ENCODE peak calls at places on chromosome 20, in eight cellular contexts. One of them, this sample, is unnamed.

GRCh38 chr20:11301699-11302098 is 616.0 kb upstream of the BTBD3 start:
- ATAC-seq in psoas muscle: no peak
- ATAC-seq in Right ventricle myocardium inferior: no peak
- ATAC-seq in activated T-cell treated with anti-CD3 and anti-CD28 coated beads, Interleukin-2, amount 50 U/mL, for 72 hours: no peak
- ATAC-seq in pancreas: no peak
- ATAC-seq in naive thymus-derived CD4-positive, alpha-beta T cell: no peak
- ATAC-seq in activated CD8-positive, alpha-beta T cell treated with anti-CD3 and anti-CD28 coated beads for 36 hours: no peak
- ATAC-seq in omental fat pad: no peak
- ATAC-seq in this sample: no peak

GRCh38 chr20:61986762-61987321 is 78.8 kb downstream of the TAF4 start:
- ATAC-seq in naive thymus-derived CD4-positive, alpha-beta T cell: no peak
- ATAC-seq in activated CD8-positive, alpha-beta T cell treated with anti-CD3 and anti-CD28 coated beads for 36 hours: no peak
- ATAC-seq in psoas muscle: no peak
- ATAC-seq in pancreas: peak
- ATAC-seq in activated T-cell treated with anti-CD3 and anti-CD28 coated beads, Interleukin-2, amount 50 U/mL, for 72 hours: no peak
- ATAC-seq in Right ventricle myocardium inferior: peak
- ATAC-seq in omental fat pad: no peak
- ATAC-seq in this sample: no peak

GRCh38 chr20:47133809-47134456 is 222.6 kb downstream of the ZMYND8 start:
- ATAC-seq in psoas muscle: no peak
- ATAC-seq in omental fat pad: no peak
- ATAC-seq in pancreas: peak
- ATAC-seq in Right ventricle myocardium inferior: no peak
- ATAC-seq in activated CD8-positive, alpha-beta T cell treated with anti-CD3 and anti-CD28 coated beads for 36 hours: no peak
- ATAC-seq in naive thymus-derived CD4-positive, alpha-beta T cell: no peak
- ATAC-seq in activated T-cell treated with anti-CD3 and anti-CD28 coated beads, Interleukin-2, amount 50 U/mL, for 72 hours: no peak
- ATAC-seq in this sample: no peak

GRCh38 chr20:47704746-47705496 is 80.4 kb downstream of the SULF2 start:
- ATAC-seq in omental fat pad: peak
- ATAC-seq in psoas muscle: peak
- ATAC-seq in naive thymus-derived CD4-positive, alpha-beta T cell: no peak
- ATAC-seq in Right ventricle myocardium inferior: peak
- ATAC-seq in pancreas: peak
- ATAC-seq in activated T-cell treated with anti-CD3 and anti-CD28 coated beads, Interleukin-2, amount 50 U/mL, for 72 hours: no peak
- ATAC-seq in activated CD8-positive, alpha-beta T cell treated with anti-CD3 and anti-CD28 coated beads for 36 hours: no peak
- ATAC-seq in this sample: peak

GRCh38 chr20:2845607-2846006 is 5.1 kb downstream of the VPS16 start:
- ATAC-seq in naive thymus-derived CD4-positive, alpha-beta T cell: no peak
- ATAC-seq in omental fat pad: no peak
- ATAC-seq in Right ventricle myocardium inferior: no peak
- ATAC-seq in activated T-cell treated with anti-CD3 and anti-CD28 coated beads, Interleukin-2, amount 50 U/mL, for 72 hours: peak
- ATAC-seq in pancreas: no peak
- ATAC-seq in psoas muscle: no peak
- ATAC-seq in activated CD8-positive, alpha-beta T cell treated with anti-CD3 and anti-CD28 coated beads for 36 hours: no peak
- ATAC-seq in this sample: no peak

GRCh38 chr20:1809611-1810510 is 85.3 kb upstream of the SIRPA start:
- ATAC-seq in activated T-cell treated with anti-CD3 and anti-CD28 coated beads, Interleukin-2, amount 50 U/mL, for 72 hours: no peak
- ATAC-seq in activated CD8-positive, alpha-beta T cell treated with anti-CD3 and anti-CD28 coated beads for 36 hours: no peak
- ATAC-seq in Right ventricle myocardium inferior: no peak
- ATAC-seq in pancreas: peak
- ATAC-seq in omental fat pad: no peak
- ATAC-seq in psoas muscle: no peak
- ATAC-seq in naive thymus-derived CD4-positive, alpha-beta T cell: no peak
- ATAC-seq in this sample: no peak

GRCh38 chr20:54162378-54162777 is 11.4 kb downstream of the CYP24A1 start:
- ATAC-seq in psoas muscle: no peak
- ATAC-seq in activated CD8-positive, alpha-beta T cell treated with anti-CD3 and anti-CD28 coated beads for 36 hours: no peak
- ATAC-seq in omental fat pad: no peak
- ATAC-seq in naive thymus-derived CD4-positive, alpha-beta T cell: no peak
- ATAC-seq in pancreas: no peak
- ATAC-seq in activated T-cell treated with anti-CD3 and anti-CD28 coated beads, Interleukin-2, amount 50 U/mL, for 72 hours: no peak
- ATAC-seq in Right ventricle myocardium inferior: no peak
- ATAC-seq in this sample: no peak

GRCh38 chr20:63458170-63459069 is 14.0 kb downstream of the KCNQ2 start:
- ATAC-seq in pancreas: no peak
- ATAC-seq in psoas muscle: no peak
- ATAC-seq in activated CD8-positive, alpha-beta T cell treated with anti-CD3 and anti-CD28 coated beads for 36 hours: no peak
- ATAC-seq in Right ventricle myocardium inferior: no peak
- ATAC-seq in omental fat pad: no peak
- ATAC-seq in activated T-cell treated with anti-CD3 and anti-CD28 coated beads, Interleukin-2, amount 50 U/mL, for 72 hours: no peak
- ATAC-seq in naive thymus-derived CD4-positive, alpha-beta T cell: no peak
- ATAC-seq in this sample: no peak

GRCh38 chr20:34472246-34472925 is 43.8 kb upstream of the DYNLRB1 start:
- ATAC-seq in activated CD8-positive, alpha-beta T cell treated with anti-CD3 and anti-CD28 coated beads for 36 hours: no peak
- ATAC-seq in omental fat pad: peak
- ATAC-seq in activated T-cell treated with anti-CD3 and anti-CD28 coated beads, Interleukin-2, amount 50 U/mL, for 72 hours: no peak
- ATAC-seq in naive thymus-derived CD4-positive, alpha-beta T cell: no peak
- ATAC-seq in pancreas: peak
- ATAC-seq in Right ventricle myocardium inferior: no peak
- ATAC-seq in psoas muscle: peak
- ATAC-seq in this sample: peak

GRCh38 chr20:45827712-45828111 is 600 bp upstream of the TNNC2 start:
- ATAC-seq in omental fat pad: no peak
- ATAC-seq in naive thymus-derived CD4-positive, alpha-beta T cell: no peak
- ATAC-seq in pancreas: no peak
- ATAC-seq in Right ventricle myocardium inferior: no peak
- ATAC-seq in psoas muscle: no peak
- ATAC-seq in activated T-cell treated with anti-CD3 and anti-CD28 coated beads, Interleukin-2, amount 50 U/mL, for 72 hours: no peak
- ATAC-seq in activated CD8-positive, alpha-beta T cell treated with anti-CD3 and anti-CD28 coated beads for 36 hours: no peak
- ATAC-seq in this sample: no peak

GRCh38 chr20:35264755-35265154 is 13.2 kb downstream of the MMP24OS start:
- ATAC-seq in activated CD8-positive, alpha-beta T cell treated with anti-CD3 and anti-CD28 coated beads for 36 hours: no peak
- ATAC-seq in naive thymus-derived CD4-positive, alpha-beta T cell: no peak
- ATAC-seq in activated T-cell treated with anti-CD3 and anti-CD28 coated beads, Interleukin-2, amount 50 U/mL, for 72 hours: no peak
- ATAC-seq in psoas muscle: no peak
- ATAC-seq in Right ventricle myocardium inferior: no peak
- ATAC-seq in omental fat pad: peak
- ATAC-seq in pancreas: no peak
- ATAC-seq in this sample: no peak

GRCh38 chr20:58712823-58713731 is 20.5 kb downstream of the NPEPL1 start:
- ATAC-seq in activated CD8-positive, alpha-beta T cell treated with anti-CD3 and anti-CD28 coated beads for 36 hours: no peak
- ATAC-seq in psoas muscle: no peak
- ATAC-seq in naive thymus-derived CD4-positive, alpha-beta T cell: no peak
- ATAC-seq in Right ventricle myocardium inferior: no peak
- ATAC-seq in omental fat pad: no peak
- ATAC-seq in pancreas: no peak
- ATAC-seq in activated T-cell treated with anti-CD3 and anti-CD28 coated beads, Interleukin-2, amount 50 U/mL, for 72 hours: no peak
- ATAC-seq in this sample: no peak

GRCh38 chr20:8363970-8364733 is 232.1 kb downstream of the PLCB1 start:
- ATAC-seq in omental fat pad: no peak
- ATAC-seq in Right ventricle myocardium inferior: no peak
- ATAC-seq in activated T-cell treated with anti-CD3 and anti-CD28 coated beads, Interleukin-2, amount 50 U/mL, for 72 hours: no peak
- ATAC-seq in activated CD8-positive, alpha-beta T cell treated with anti-CD3 and anti-CD28 coated beads for 36 hours: no peak
- ATAC-seq in psoas muscle: no peak
- ATAC-seq in naive thymus-derived CD4-positive, alpha-beta T cell: no peak
- ATAC-seq in pancreas: no peak
- ATAC-seq in this sample: no peak

GRCh38 chr20:1894471-1894950 is 696 bp upstream of the SIRPA start:
- ATAC-seq in activated T-cell treated with anti-CD3 and anti-CD28 coated beads, Interleukin-2, amount 50 U/mL, for 72 hours: peak
- ATAC-seq in Right ventricle myocardium inferior: no peak
- ATAC-seq in pancreas: peak
- ATAC-seq in naive thymus-derived CD4-positive, alpha-beta T cell: peak
- ATAC-seq in psoas muscle: no peak
- ATAC-seq in omental fat pad: peak
- ATAC-seq in activated CD8-positive, alpha-beta T cell treated with anti-CD3 and anti-CD28 coated beads for 36 hours: peak
- ATAC-seq in this sample: peak

GRCh38 chr20:32113861-32114260 is 4.3 kb downstream of the TM9SF4 start:
- ATAC-seq in activated CD8-positive, alpha-beta T cell treated with anti-CD3 and anti-CD28 coated beads for 36 hours: no peak
- ATAC-seq in omental fat pad: no peak
- ATAC-seq in naive thymus-derived CD4-positive, alpha-beta T cell: no peak
- ATAC-seq in pancreas: no peak
- ATAC-seq in activated T-cell treated with anti-CD3 and anti-CD28 coated beads, Interleukin-2, amount 50 U/mL, for 72 hours: no peak
- ATAC-seq in Right ventricle myocardium inferior: no peak
- ATAC-seq in psoas muscle: no peak
- ATAC-seq in this sample: no peak

GRCh38 chr20:33866398-33867079 is 55.4 kb downstream of the CHMP4B start:
- ATAC-seq in activated T-cell treated with anti-CD3 and anti-CD28 coated beads, Interleukin-2, amount 50 U/mL, for 72 hours: no peak
- ATAC-seq in activated CD8-positive, alpha-beta T cell treated with anti-CD3 and anti-CD28 coated beads for 36 hours: no peak
- ATAC-seq in pancreas: no peak
- ATAC-seq in naive thymus-derived CD4-positive, alpha-beta T cell: no peak
- ATAC-seq in omental fat pad: no peak
- ATAC-seq in Right ventricle myocardium inferior: no peak
- ATAC-seq in psoas muscle: no peak
- ATAC-seq in this sample: no peak

GRCh38 chr20:15708984-15709598 is 864.2 kb downstream of the KIF16B start:
- ATAC-seq in activated CD8-positive, alpha-beta T cell treated with anti-CD3 and anti-CD28 coated beads for 36 hours: no peak
- ATAC-seq in pancreas: peak
- ATAC-seq in psoas muscle: no peak
- ATAC-seq in omental fat pad: no peak
- ATAC-seq in naive thymus-derived CD4-positive, alpha-beta T cell: no peak
- ATAC-seq in activated T-cell treated with anti-CD3 and anti-CD28 coated beads, Interleukin-2, amount 50 U/mL, for 72 hours: no peak
- ATAC-seq in Right ventricle myocardium inferior: no peak
- ATAC-seq in this sample: no peak

GRCh38 chr20:57856658-57857057 is 146.8 kb upstream of the PMEPA1 start:
- ATAC-seq in activated T-cell treated with anti-CD3 and anti-CD28 coated beads, Interleukin-2, amount 50 U/mL, for 72 hours: peak
- ATAC-seq in activated CD8-positive, alpha-beta T cell treated with anti-CD3 and anti-CD28 coated beads for 36 hours: peak
- ATAC-seq in pancreas: no peak
- ATAC-seq in omental fat pad: no peak
- ATAC-seq in naive thymus-derived CD4-positive, alpha-beta T cell: peak
- ATAC-seq in Right ventricle myocardium inferior: no peak
- ATAC-seq in psoas muscle: no peak
- ATAC-seq in this sample: no peak

GRCh38 chr20:50731055-50731929 is at the start of gene PARD6B:
- ATAC-seq in psoas muscle: peak
- ATAC-seq in naive thymus-derived CD4-positive, alpha-beta T cell: peak
- ATAC-seq in activated T-cell treated with anti-CD3 and anti-CD28 coated beads, Interleukin-2, amount 50 U/mL, for 72 hours: peak
- ATAC-seq in pancreas: peak
- ATAC-seq in omental fat pad: peak
- ATAC-seq in activated CD8-positive, alpha-beta T cell treated with anti-CD3 and anti-CD28 coated beads for 36 hours: peak
- ATAC-seq in Right ventricle myocardium inferior: peak
- ATAC-seq in this sample: peak

GRCh38 chr20:61589055-61589385 is 337.0 kb downstream of the CDH4 start:
- ATAC-seq in omental fat pad: peak
- ATAC-seq in psoas muscle: no peak
- ATAC-seq in activated CD8-positive, alpha-beta T cell treated with anti-CD3 and anti-CD28 coated beads for 36 hours: no peak
- ATAC-seq in Right ventricle myocardium inferior: no peak
- ATAC-seq in activated T-cell treated with anti-CD3 and anti-CD28 coated beads, Interleukin-2, amount 50 U/mL, for 72 hours: no peak
- ATAC-seq in naive thymus-derived CD4-positive, alpha-beta T cell: no peak
- ATAC-seq in pancreas: no peak
- ATAC-seq in this sample: no peak

GRCh38 chr20:444117-444516 is 18.2 kb downstream of the TBC1D20 start:
- ATAC-seq in psoas muscle: peak
- ATAC-seq in omental fat pad: no peak
- ATAC-seq in pancreas: no peak
- ATAC-seq in activated T-cell treated with anti-CD3 and anti-CD28 coated beads, Interleukin-2, amount 50 U/mL, for 72 hours: no peak
- ATAC-seq in naive thymus-derived CD4-positive, alpha-beta T cell: no peak
- ATAC-seq in Right ventricle myocardium inferior: no peak
- ATAC-seq in activated CD8-positive, alpha-beta T cell treated with anti-CD3 and anti-CD28 coated beads for 36 hours: no peak
- ATAC-seq in this sample: no peak

GRCh38 chr20:1392443-1392692 is 486 bp downstream of the FKBP1A start:
- ATAC-seq in naive thymus-derived CD4-positive, alpha-beta T cell: peak
- ATAC-seq in pancreas: peak
- ATAC-seq in psoas muscle: no peak
- ATAC-seq in activated T-cell treated with anti-CD3 and anti-CD28 coated beads, Interleukin-2, amount 50 U/mL, for 72 hours: peak
- ATAC-seq in activated CD8-positive, alpha-beta T cell treated with anti-CD3 and anti-CD28 coated beads for 36 hours: peak
- ATAC-seq in Right ventricle myocardium inferior: no peak
- ATAC-seq in omental fat pad: no peak
- ATAC-seq in this sample: no peak

GRCh38 chr20:50389437-50389807 is 120.8 kb upstream of the PTPN1 start:
- ATAC-seq in pancreas: peak
- ATAC-seq in omental fat pad: peak
- ATAC-seq in naive thymus-derived CD4-positive, alpha-beta T cell: no peak
- ATAC-seq in activated T-cell treated with anti-CD3 and anti-CD28 coated beads, Interleukin-2, amount 50 U/mL, for 72 hours: no peak
- ATAC-seq in psoas muscle: no peak
- ATAC-seq in activated CD8-positive, alpha-beta T cell treated with anti-CD3 and anti-CD28 coated beads for 36 hours: no peak
- ATAC-seq in Right ventricle myocardium inferior: peak
- ATAC-seq in this sample: no peak

This sample was measured in gastroesophageal sphincter.